ENCODE peak calls at places on chromosomes 13 and 19, in seven cellular contexts. One of them, this sample, is unnamed.

GRCh38 chr13:95937700-95938320 is 115.4 kb downstream of the UGGT2 start:
- DNase-seq in K562: no peak
- DNase-seq in HepG2: no peak
- DNase-seq in IMR-90: no peak
- DNase-seq in HCT116: no peak
- DNase-seq in GM12878: no peak
- DNase-seq in A549: no peak
- DNase-seq in this sample: no peak

GRCh38 chr13:97339989-97340361 is 94.0 kb upstream of the RAP2A start:
- DNase-seq in HepG2: no peak
- DNase-seq in IMR-90: no peak
- DNase-seq in GM12878: no peak
- DNase-seq in HCT116: no peak
- DNase-seq in A549: no peak
- DNase-seq in K562: no peak
- DNase-seq in this sample: no peak

GRCh38 chr13:40446365-40446764 is 220.1 kb downstream of the FOXO1 start:
- DNase-seq in K562: no peak
- DNase-seq in A549: no peak
- DNase-seq in HCT116: no peak
- DNase-seq in GM12878: no peak
- DNase-seq in IMR-90: no peak
- DNase-seq in HepG2: no peak
- DNase-seq in this sample: no peak

GRCh38 chr19:10143700-10144099 is 24.0 kb upstream of the EIF3G start:
- DNase-seq in A549: no peak
- DNase-seq in HCT116: no peak
- DNase-seq in GM12878: no peak
- DNase-seq in HepG2: no peak
- DNase-seq in IMR-90: no peak
- DNase-seq in K562: no peak
- DNase-seq in this sample: no peak

GRCh38 chr13:50787316-50788195 is 55.9 kb downstream of the DLEU7 start:
- DNase-seq in IMR-90: no peak
- DNase-seq in HCT116: no peak
- DNase-seq in K562: no peak
- DNase-seq in GM12878: no peak
- DNase-seq in A549: no peak
- DNase-seq in HepG2: no peak
- DNase-seq in this sample: no peak

GRCh38 chr13:37914781-37915391 is 45.3 kb upstream of the TRPC4 start:
- DNase-seq in GM12878: no peak
- DNase-seq in IMR-90: peak; percentile 11
- DNase-seq in HepG2: no peak
- DNase-seq in HCT116: no peak
- DNase-seq in K562: no peak
- DNase-seq in A549: no peak
- DNase-seq in this sample: no peak

GRCh38 chr13:72453161-72453560 is 274.3 kb downstream of the MZT1 start:
- DNase-seq in K562: no peak
- DNase-seq in GM12878: no peak
- DNase-seq in IMR-90: no peak
- DNase-seq in HCT116: no peak
- DNase-seq in HepG2: no peak
- DNase-seq in A549: no peak
- DNase-seq in this sample: no peak

GRCh38 chr19:35869327-35870123 is 1.2 kb downstream of the APLP1 start:
- DNase-seq in HCT116: peak; percentile 89
- DNase-seq in A549: peak; percentile 94
- DNase-seq in GM12878: no peak
- DNase-seq in K562: peak; percentile 87
- DNase-seq in IMR-90: peak; percentile 61
- DNase-seq in HepG2: peak; percentile 41
- DNase-seq in this sample: peak; percentile 82

GRCh38 chr19:843180-843835 is 2.5 kb downstream of the PRTN3 start:
- DNase-seq in HepG2: no peak
- DNase-seq in IMR-90: no peak
- DNase-seq in GM12878: no peak
- DNase-seq in K562: peak; percentile 52
- DNase-seq in HCT116: no peak
- DNase-seq in A549: no peak
- DNase-seq in this sample: no peak

GRCh38 chr19:4068058-4068966 is 1.6 kb upstream of the ZBTB7A start:
- DNase-seq in K562: no peak
- DNase-seq in A549: no peak
- DNase-seq in GM12878: no peak
- DNase-seq in HepG2: no peak
- DNase-seq in IMR-90: no peak
- DNase-seq in HCT116: no peak
- DNase-seq in this sample: no peak

GRCh38 chr19:16386619-16387240 is 62.1 kb downstream of the KLF2 start:
- DNase-seq in HCT116: peak; percentile 27
- DNase-seq in HepG2: peak; percentile 32
- DNase-seq in K562: peak; percentile 63
- DNase-seq in IMR-90: peak; percentile 69
- DNase-seq in GM12878: no peak
- DNase-seq in A549: peak; percentile 35
- DNase-seq in this sample: peak; percentile 25

GRCh38 chr19:55613396-55613795 is 7.9 kb downstream of the ZNF865 start:
- DNase-seq in HepG2: no peak
- DNase-seq in IMR-90: no peak
- DNase-seq in A549: no peak
- DNase-seq in HCT116: no peak
- DNase-seq in GM12878: no peak
- DNase-seq in K562: no peak
- DNase-seq in this sample: no peak

GRCh38 chr19:15195987-15196682 is 4.7 kb downstream of the NOTCH3 start:
- DNase-seq in IMR-90: no peak
- DNase-seq in K562: peak; percentile 47
- DNase-seq in HCT116: peak; percentile 73
- DNase-seq in HepG2: no peak
- DNase-seq in A549: no peak
- DNase-seq in GM12878: no peak
- DNase-seq in this sample: no peak

GRCh38 chr13:112779856-112780604 is 90.2 kb downstream of the ATP11A start:
- DNase-seq in GM12878: no peak
- DNase-seq in K562: no peak
- DNase-seq in HepG2: no peak
- DNase-seq in IMR-90: peak; percentile 52
- DNase-seq in HCT116: no peak
- DNase-seq in A549: no peak
- DNase-seq in this sample: no peak

GRCh38 chr19:5314012-5314906 is 26.4 kb downstream of the PTPRS start:
- DNase-seq in K562: peak; percentile 37
- DNase-seq in HepG2: peak; percentile 70
- DNase-seq in IMR-90: peak; percentile 16
- DNase-seq in HCT116: no peak
- DNase-seq in GM12878: no peak
- DNase-seq in A549: peak; percentile 63
- DNase-seq in this sample: no peak

GRCh38 chr19:2014731-2015610 is 543 bp downstream of the BTBD2 start:
- DNase-seq in A549: no peak
- DNase-seq in IMR-90: no peak
- DNase-seq in HCT116: no peak
- DNase-seq in GM12878: no peak
- DNase-seq in K562: peak; percentile 88
- DNase-seq in HepG2: no peak
- DNase-seq in this sample: no peak

GRCh38 chr13:80339841-80340642 is 884 bp downstream of the SPRY2 start:
- DNase-seq in HCT116: no peak
- DNase-seq in IMR-90: peak; percentile 42
- DNase-seq in K562: peak; percentile 14
- DNase-seq in HepG2: peak; percentile 18
- DNase-seq in GM12878: no peak
- DNase-seq in A549: no peak
- DNase-seq in this sample: no peak

GRCh38 chr13:96946709-96947311 is 47.5 kb downstream of the OXGR1 start:
- DNase-seq in K562: no peak
- DNase-seq in HCT116: no peak
- DNase-seq in IMR-90: no peak
- DNase-seq in HepG2: peak; percentile 53
- DNase-seq in GM12878: no peak
- DNase-seq in A549: no peak
- DNase-seq in this sample: no peak

GRCh38 chr19:2049741-2050348 is 1.2 kb downstream of the MKNK2 start:
- DNase-seq in HepG2: peak; percentile 75
- DNase-seq in HCT116: no peak
- DNase-seq in GM12878: no peak
- DNase-seq in IMR-90: peak; percentile 61
- DNase-seq in K562: peak; percentile 53
- DNase-seq in A549: no peak
- DNase-seq in this sample: no peak

GRCh38 chr19:23817519-23817918 is 58.8 kb upstream of the ZNF681 start:
- DNase-seq in A549: no peak
- DNase-seq in HCT116: peak; percentile 4
- DNase-seq in HepG2: peak; percentile 22
- DNase-seq in GM12878: no peak
- DNase-seq in K562: peak; percentile 22
- DNase-seq in IMR-90: peak; percentile 4
- DNase-seq in this sample: no peak
- TF ChIP-seq CEBPB in A549: no peak
- TF ChIP-seq CEBPB in HCT116: no peak
- TF ChIP-seq CEBPB in HepG2: no peak
- TF ChIP-seq CEBPB in GM12878: no peak
- TF ChIP-seq CEBPB in K562: no peak
- TF ChIP-seq CEBPB in IMR-90: no peak
- TF ChIP-seq CEBPB in this sample: no peak

DNA sequence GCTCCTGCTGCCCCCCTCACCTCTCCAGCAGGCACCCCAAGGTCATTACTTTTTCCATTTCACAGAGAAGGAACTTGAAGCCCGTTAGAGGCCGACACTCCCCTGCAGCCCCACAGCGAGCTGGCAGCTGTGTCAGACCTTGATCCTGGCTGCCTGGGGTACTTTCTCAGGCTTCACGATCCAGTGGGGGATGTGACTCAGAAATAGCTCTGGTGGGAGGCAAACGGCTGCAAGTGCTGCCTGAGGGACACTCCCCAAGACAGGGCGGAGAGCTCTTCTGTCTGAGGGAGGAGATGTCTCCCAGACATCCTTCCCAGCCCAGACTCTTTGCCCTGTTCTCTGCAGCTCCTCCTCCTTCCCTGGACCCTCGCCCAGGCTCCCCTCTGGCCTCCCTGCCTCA is 4.8 kb downstream of the TSKS start:
- DNase-seq in K562: no peak
- DNase-seq in IMR-90: peak; percentile 83
- DNase-seq in HepG2: no peak
- DNase-seq in GM12878: no peak
- DNase-seq in HCT116: no peak
- DNase-seq in A549: peak; percentile 35
- DNase-seq in this sample: no peak
- TF ChIP-seq CEBPB in K562: no peak
- TF ChIP-seq CEBPB in IMR-90: no peak
- TF ChIP-seq CEBPB in HepG2: no peak
- TF ChIP-seq CEBPB in GM12878: no peak
- TF ChIP-seq CEBPB in HCT116: no peak
- TF ChIP-seq CEBPB in A549: no peak
- TF ChIP-seq CEBPB in this sample: no peak

GRCh38 chr13:75738841-75739240 is 102.7 kb downstream of the LMO7 start:
- DNase-seq in IMR-90: no peak
- DNase-seq in GM12878: no peak
- DNase-seq in A549: no peak
- DNase-seq in HCT116: no peak
- DNase-seq in K562: no peak
- DNase-seq in HepG2: no peak
- DNase-seq in this sample: no peak

GRCh38 chr13:75740008-75740407 is 103.9 kb downstream of the LMO7 start:
- DNase-seq in HCT116: no peak
- DNase-seq in A549: no peak
- DNase-seq in GM12878: no peak
- DNase-seq in HepG2: no peak
- DNase-seq in IMR-90: no peak
- DNase-seq in K562: no peak
- DNase-seq in this sample: no peak

GRCh38 chr13:75744127-75744526 is 108.0 kb downstream of the LMO7 start:
- DNase-seq in A549: no peak
- DNase-seq in K562: no peak
- DNase-seq in IMR-90: no peak
- DNase-seq in HepG2: no peak
- DNase-seq in HCT116: no peak
- DNase-seq in GM12878: no peak
- DNase-seq in this sample: no peak

GRCh38 chr13:75736132-75736531 is 100.0 kb downstream of the LMO7 start:
- DNase-seq in GM12878: no peak
- DNase-seq in K562: no peak
- DNase-seq in HCT116: no peak
- DNase-seq in IMR-90: no peak
- DNase-seq in HepG2: no peak
- DNase-seq in A549: no peak
- DNase-seq in this sample: no peak

DNA sequence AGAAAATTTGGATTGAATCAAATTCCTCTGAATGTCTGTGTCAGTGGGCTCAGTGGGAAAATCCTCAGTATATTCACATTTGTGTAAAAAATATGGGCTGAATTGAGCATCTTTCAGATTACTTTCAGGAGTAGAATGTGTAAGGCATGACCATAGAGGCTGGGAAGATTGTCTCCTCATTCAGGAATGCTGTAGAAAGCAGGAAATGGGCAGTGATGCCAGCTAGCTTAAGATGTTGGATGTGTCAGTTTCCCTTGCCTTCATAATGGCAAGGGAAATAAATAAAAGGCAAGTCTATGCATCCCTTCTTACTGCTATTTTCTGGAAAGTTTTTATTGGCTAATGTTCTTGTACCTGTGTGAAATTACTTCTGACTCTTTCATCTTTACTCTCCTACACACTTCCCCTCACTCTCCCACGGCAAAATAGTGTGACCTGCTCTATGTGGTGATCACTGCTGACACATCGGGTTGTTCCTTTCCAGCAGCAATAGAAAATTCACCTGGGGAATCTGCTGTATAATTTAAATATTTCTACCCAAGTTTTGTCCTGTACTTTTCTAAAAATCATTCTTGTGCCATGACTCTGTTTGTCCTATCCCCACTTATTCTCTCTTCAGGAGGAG is 103.2 kb downstream of the LMO7 start:
- DNase-seq in HCT116: no peak
- DNase-seq in K562: no peak
- DNase-seq in IMR-90: peak; percentile 35
- DNase-seq in A549: no peak
- DNase-seq in HepG2: no peak
- DNase-seq in GM12878: peak; percentile 24
- DNase-seq in this sample: no peak
- TF ChIP-seq CEBPB in HCT116: no peak
- TF ChIP-seq CEBPB in K562: no peak
- TF ChIP-seq CEBPB in IMR-90: no peak
- TF ChIP-seq CEBPB in A549: no peak
- TF ChIP-seq CEBPB in HepG2: no peak
- TF ChIP-seq CEBPB in GM12878: no peak
- TF ChIP-seq CEBPB in this sample: no peak

GRCh38 chr13:31627097-31627496 is 112.2 kb upstream of the RXFP2 start:
- DNase-seq in IMR-90: peak; percentile 39
- DNase-seq in HepG2: no peak
- DNase-seq in K562: no peak
- DNase-seq in GM12878: no peak
- DNase-seq in A549: no peak
- DNase-seq in HCT116: no peak
- DNase-seq in this sample: no peak

GRCh38 chr13:31631071-31631470 is 108.3 kb upstream of the RXFP2 start:
- DNase-seq in IMR-90: no peak
- DNase-seq in K562: no peak
- DNase-seq in HepG2: no peak
- DNase-seq in A549: no peak
- DNase-seq in GM12878: no peak
- DNase-seq in HCT116: no peak
- DNase-seq in this sample: no peak

GRCh38 chr13:31629085-31629785 is 110.1 kb upstream of the RXFP2 start:
- DNase-seq in HepG2: no peak
- DNase-seq in IMR-90: peak; percentile 40
- DNase-seq in HCT116: no peak
- DNase-seq in K562: no peak
- DNase-seq in A549: no peak
- DNase-seq in GM12878: no peak
- DNase-seq in this sample: no peak

GRCh38 chr13:31625115-31625514 is 114.2 kb upstream of the RXFP2 start:
- DNase-seq in IMR-90: no peak
- DNase-seq in K562: no peak
- DNase-seq in HepG2: no peak
- DNase-seq in GM12878: no peak
- DNase-seq in A549: no peak
- DNase-seq in HCT116: no peak
- DNase-seq in this sample: no peak
- TF ChIP-seq CEBPB in IMR-90: no peak
- TF ChIP-seq CEBPB in K562: no peak
- TF ChIP-seq CEBPB in HepG2: no peak
- TF ChIP-seq CEBPB in GM12878: no peak
- TF ChIP-seq CEBPB in A549: no peak
- TF ChIP-seq CEBPB in HCT116: no peak
- TF ChIP-seq CEBPB in this sample: no peak

This sample was measured in H1.